ENCODE peak calls at places on chromosomes 3 and 15, in nine cellular contexts. One of them, this sample, is unnamed.

GRCh38 chr15:91853968-91854943 is 748 bp downstream of the SLCO3A1 start:
- DNase-seq in WTC11: peak
- DNase-seq in retinal pigment epithelial cell: no peak
- DNase-seq in neural progenitor cell: peak
- DNase-seq in astrocyte of the spinal cord: peak
- DNase-seq in sigmoid colon: peak
- DNase-seq in adrenal gland: peak
- DNase-seq in stomach: peak
- DNase-seq in fibroblast of lung: peak
- DNase-seq in this sample: no peak

GRCh38 chr3:141151439-141151838 is 80.2 kb upstream of the PXYLP1 start:
- DNase-seq in adrenal gland: no peak
- DNase-seq in neural progenitor cell: no peak
- DNase-seq in retinal pigment epithelial cell: no peak
- DNase-seq in WTC11: no peak
- DNase-seq in fibroblast of lung: peak
- DNase-seq in astrocyte of the spinal cord: no peak
- DNase-seq in sigmoid colon: no peak
- DNase-seq in stomach: no peak
- DNase-seq in this sample: no peak

GRCh38 chr15:74144153-74144775 is 13.9 kb downstream of the ISLR2 start:
- DNase-seq in astrocyte of the spinal cord: no peak
- DNase-seq in stomach: no peak
- DNase-seq in fibroblast of lung: peak
- DNase-seq in retinal pigment epithelial cell: no peak
- DNase-seq in neural progenitor cell: no peak
- DNase-seq in sigmoid colon: no peak
- DNase-seq in adrenal gland: no peak
- DNase-seq in WTC11: no peak
- DNase-seq in this sample: no peak

GRCh38 chr3:191328963-191329653 is at the start of gene CCDC50:
- DNase-seq in stomach: peak
- DNase-seq in retinal pigment epithelial cell: no peak
- DNase-seq in adrenal gland: peak
- DNase-seq in sigmoid colon: peak
- DNase-seq in neural progenitor cell: peak
- DNase-seq in astrocyte of the spinal cord: peak
- DNase-seq in fibroblast of lung: peak
- DNase-seq in WTC11: peak
- DNase-seq in this sample: no peak

GRCh38 chr15:66774001-66774814 is 72.2 kb downstream of the SMAD6 start:
- DNase-seq in stomach: peak
- DNase-seq in adrenal gland: peak
- DNase-seq in retinal pigment epithelial cell: no peak
- DNase-seq in astrocyte of the spinal cord: peak
- DNase-seq in neural progenitor cell: peak
- DNase-seq in fibroblast of lung: peak
- DNase-seq in WTC11: peak
- DNase-seq in sigmoid colon: peak
- DNase-seq in this sample: no peak

GRCh38 chr15:73190189-73190601 is 137.9 kb downstream of the NEO1 start:
- DNase-seq in neural progenitor cell: no peak
- DNase-seq in fibroblast of lung: peak
- DNase-seq in astrocyte of the spinal cord: peak
- DNase-seq in adrenal gland: no peak
- DNase-seq in WTC11: no peak
- DNase-seq in stomach: no peak
- DNase-seq in sigmoid colon: no peak
- DNase-seq in retinal pigment epithelial cell: no peak
- DNase-seq in this sample: no peak

GRCh38 chr3:153127788-153128187 is 34.2 kb upstream of the RAP2B start:
- DNase-seq in sigmoid colon: no peak
- DNase-seq in astrocyte of the spinal cord: no peak
- DNase-seq in adrenal gland: no peak
- DNase-seq in stomach: no peak
- DNase-seq in neural progenitor cell: no peak
- DNase-seq in retinal pigment epithelial cell: no peak
- DNase-seq in WTC11: no peak
- DNase-seq in fibroblast of lung: peak
- DNase-seq in this sample: no peak

GRCh38 chr3:60146121-60146520 is 1096.3 kb upstream of the CFAP20DC start:
- DNase-seq in adrenal gland: no peak
- DNase-seq in retinal pigment epithelial cell: no peak
- DNase-seq in WTC11: no peak
- DNase-seq in sigmoid colon: no peak
- DNase-seq in fibroblast of lung: no peak
- DNase-seq in astrocyte of the spinal cord: no peak
- DNase-seq in stomach: no peak
- DNase-seq in neural progenitor cell: peak
- DNase-seq in this sample: no peak

GRCh38 chr15:36332301-36332700 is 247.1 kb upstream of the CDIN1 start:
- DNase-seq in astrocyte of the spinal cord: peak
- DNase-seq in retinal pigment epithelial cell: no peak
- DNase-seq in WTC11: no peak
- DNase-seq in fibroblast of lung: peak
- DNase-seq in stomach: no peak
- DNase-seq in adrenal gland: no peak
- DNase-seq in sigmoid colon: no peak
- DNase-seq in neural progenitor cell: no peak
- DNase-seq in this sample: no peak

GRCh38 chr3:132773071-132773619 is 50.9 kb upstream of the NPHP3 start:
- DNase-seq in stomach: no peak
- DNase-seq in astrocyte of the spinal cord: peak
- DNase-seq in WTC11: no peak
- DNase-seq in neural progenitor cell: peak
- DNase-seq in retinal pigment epithelial cell: no peak
- DNase-seq in sigmoid colon: no peak
- DNase-seq in adrenal gland: no peak
- DNase-seq in fibroblast of lung: peak
- DNase-seq in this sample: peak

GRCh38 chr15:50463423-50464358 is 39.5 kb downstream of the USP8 start:
- DNase-seq in stomach: no peak
- DNase-seq in astrocyte of the spinal cord: peak
- DNase-seq in WTC11: no peak
- DNase-seq in neural progenitor cell: no peak
- DNase-seq in adrenal gland: no peak
- DNase-seq in fibroblast of lung: peak
- DNase-seq in retinal pigment epithelial cell: no peak
- DNase-seq in sigmoid colon: no peak
- DNase-seq in this sample: no peak

GRCh38 chr3:126659915-126660886 is 5.3 kb upstream of the TXNRD3 start:
- DNase-seq in neural progenitor cell: peak
- DNase-seq in WTC11: peak
- DNase-seq in adrenal gland: peak
- DNase-seq in retinal pigment epithelial cell: no peak
- DNase-seq in fibroblast of lung: no peak
- DNase-seq in stomach: no peak
- DNase-seq in sigmoid colon: peak
- DNase-seq in astrocyte of the spinal cord: no peak
- DNase-seq in this sample: no peak

GRCh38 chr3:186526256-186526606 is 17.9 kb downstream of the CRYGS start:
- DNase-seq in astrocyte of the spinal cord: no peak
- DNase-seq in WTC11: no peak
- DNase-seq in neural progenitor cell: no peak
- DNase-seq in stomach: no peak
- DNase-seq in retinal pigment epithelial cell: no peak
- DNase-seq in sigmoid colon: no peak
- DNase-seq in fibroblast of lung: no peak
- DNase-seq in adrenal gland: no peak
- DNase-seq in this sample: no peak

GRCh38 chr3:75294124-75294523 is 370.0 kb upstream of the FRG2C start:
- DNase-seq in WTC11: peak
- DNase-seq in adrenal gland: peak
- DNase-seq in sigmoid colon: peak
- DNase-seq in astrocyte of the spinal cord: peak
- DNase-seq in neural progenitor cell: peak
- DNase-seq in stomach: peak
- DNase-seq in fibroblast of lung: peak
- DNase-seq in retinal pigment epithelial cell: no peak
- DNase-seq in this sample: no peak

GRCh38 chr15:79965836-79966630 is 5.0 kb downstream of the BCL2A1 start:
- DNase-seq in adrenal gland: no peak
- DNase-seq in WTC11: no peak
- DNase-seq in astrocyte of the spinal cord: no peak
- DNase-seq in fibroblast of lung: peak
- DNase-seq in neural progenitor cell: no peak
- DNase-seq in retinal pigment epithelial cell: no peak
- DNase-seq in stomach: no peak
- DNase-seq in sigmoid colon: no peak
- DNase-seq in this sample: no peak

GRCh38 chr15:31398677-31399260 is 72.1 kb downstream of the KLF13 start:
- DNase-seq in stomach: no peak
- DNase-seq in astrocyte of the spinal cord: no peak
- DNase-seq in neural progenitor cell: no peak
- DNase-seq in fibroblast of lung: no peak
- DNase-seq in sigmoid colon: peak
- DNase-seq in retinal pigment epithelial cell: no peak
- DNase-seq in adrenal gland: no peak
- DNase-seq in WTC11: no peak
- DNase-seq in this sample: no peak

GRCh38 chr15:31400222-31400927 is 73.7 kb downstream of the KLF13 start:
- DNase-seq in retinal pigment epithelial cell: no peak
- DNase-seq in WTC11: no peak
- DNase-seq in neural progenitor cell: no peak
- DNase-seq in stomach: no peak
- DNase-seq in sigmoid colon: no peak
- DNase-seq in fibroblast of lung: no peak
- DNase-seq in astrocyte of the spinal cord: no peak
- DNase-seq in adrenal gland: no peak
- DNase-seq in this sample: no peak

GRCh38 chr15:31399544-31400171 is 73.0 kb downstream of the KLF13 start:
- DNase-seq in adrenal gland: no peak
- DNase-seq in WTC11: no peak
- DNase-seq in fibroblast of lung: peak
- DNase-seq in stomach: no peak
- DNase-seq in astrocyte of the spinal cord: peak
- DNase-seq in neural progenitor cell: no peak
- DNase-seq in sigmoid colon: peak
- DNase-seq in retinal pigment epithelial cell: no peak
- DNase-seq in this sample: no peak

GRCh38 chr15:31397851-31398661 is 71.4 kb downstream of the KLF13 start:
- DNase-seq in sigmoid colon: no peak
- DNase-seq in neural progenitor cell: no peak
- DNase-seq in fibroblast of lung: no peak
- DNase-seq in astrocyte of the spinal cord: no peak
- DNase-seq in retinal pigment epithelial cell: no peak
- DNase-seq in adrenal gland: no peak
- DNase-seq in WTC11: no peak
- DNase-seq in stomach: no peak
- DNase-seq in this sample: no peak

GRCh38 chr15:31396881-31397560 is 70.4 kb downstream of the KLF13 start:
- DNase-seq in neural progenitor cell: peak
- DNase-seq in adrenal gland: peak
- DNase-seq in stomach: peak
- DNase-seq in retinal pigment epithelial cell: peak
- DNase-seq in WTC11: peak
- DNase-seq in fibroblast of lung: peak
- DNase-seq in astrocyte of the spinal cord: no peak
- DNase-seq in sigmoid colon: peak
- DNase-seq in this sample: no peak
- TF ChIP-seq CTCF in neural progenitor cell: peak
- TF ChIP-seq CTCF in adrenal gland: no peak
- TF ChIP-seq CTCF in stomach: peak
- TF ChIP-seq CTCF in retinal pigment epithelial cell: no peak
- TF ChIP-seq CTCF in WTC11: no peak
- TF ChIP-seq CTCF in fibroblast of lung: no peak
- TF ChIP-seq CTCF in astrocyte of the spinal cord: no peak
- TF ChIP-seq CTCF in sigmoid colon: no peak
- TF ChIP-seq CTCF in this sample: no peak

GRCh38 chr3:99172736-99173657 is 271.5 kb upstream of the DCBLD2 start:
- DNase-seq in WTC11: peak
- DNase-seq in astrocyte of the spinal cord: peak
- DNase-seq in stomach: peak
- DNase-seq in adrenal gland: peak
- DNase-seq in fibroblast of lung: peak
- DNase-seq in sigmoid colon: no peak
- DNase-seq in retinal pigment epithelial cell: peak
- DNase-seq in neural progenitor cell: peak
- DNase-seq in this sample: peak
- TF ChIP-seq CTCF in WTC11: peak
- TF ChIP-seq CTCF in astrocyte of the spinal cord: peak
- TF ChIP-seq CTCF in stomach: peak
- TF ChIP-seq CTCF in adrenal gland: peak
- TF ChIP-seq CTCF in fibroblast of lung: peak
- TF ChIP-seq CTCF in sigmoid colon: no peak
- TF ChIP-seq CTCF in retinal pigment epithelial cell: peak
- TF ChIP-seq CTCF in neural progenitor cell: peak
- TF ChIP-seq CTCF in this sample: peak

GRCh38 chr3:189687475-189687874 is 56.3 kb downstream of the TP63 start:
- DNase-seq in astrocyte of the spinal cord: no peak
- DNase-seq in neural progenitor cell: peak
- DNase-seq in stomach: no peak
- DNase-seq in retinal pigment epithelial cell: no peak
- DNase-seq in WTC11: no peak
- DNase-seq in adrenal gland: no peak
- DNase-seq in fibroblast of lung: no peak
- DNase-seq in sigmoid colon: no peak
- DNase-seq in this sample: no peak
- TF ChIP-seq CTCF in astrocyte of the spinal cord: no peak
- TF ChIP-seq CTCF in neural progenitor cell: peak
- TF ChIP-seq CTCF in stomach: no peak
- TF ChIP-seq CTCF in retinal pigment epithelial cell: no peak
- TF ChIP-seq CTCF in WTC11: no peak
- TF ChIP-seq CTCF in adrenal gland: no peak
- TF ChIP-seq CTCF in fibroblast of lung: no peak
- TF ChIP-seq CTCF in sigmoid colon: no peak
- TF ChIP-seq CTCF in this sample: no peak

DNA sequence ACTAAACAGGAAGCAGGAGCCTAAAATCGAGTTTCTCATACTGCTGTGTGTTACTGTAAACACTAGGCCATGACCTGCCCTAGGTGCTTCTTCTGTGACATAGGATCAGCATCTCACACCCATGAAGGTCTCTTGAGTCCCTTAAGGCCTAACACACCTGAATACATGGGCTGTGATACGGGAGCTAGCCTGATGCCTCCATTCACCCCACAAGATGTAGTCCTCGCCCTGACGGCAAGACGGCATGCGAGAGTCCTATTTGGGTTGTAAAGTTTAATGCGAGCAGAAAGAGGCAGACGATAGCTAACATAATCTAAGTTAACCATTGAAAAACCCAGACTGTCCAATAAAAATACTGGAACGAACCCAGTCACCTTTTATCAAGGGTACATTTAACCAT is 241.1 kb upstream of the ICE2 start:
- DNase-seq in neural progenitor cell: no peak
- DNase-seq in astrocyte of the spinal cord: no peak
- DNase-seq in adrenal gland: no peak
- DNase-seq in sigmoid colon: no peak
- DNase-seq in WTC11: no peak
- DNase-seq in retinal pigment epithelial cell: no peak
- DNase-seq in stomach: no peak
- DNase-seq in fibroblast of lung: no peak
- DNase-seq in this sample: no peak
- TF ChIP-seq CTCF in neural progenitor cell: no peak
- TF ChIP-seq CTCF in astrocyte of the spinal cord: no peak
- TF ChIP-seq CTCF in adrenal gland: no peak
- TF ChIP-seq CTCF in sigmoid colon: no peak
- TF ChIP-seq CTCF in WTC11: no peak
- TF ChIP-seq CTCF in retinal pigment epithelial cell: no peak
- TF ChIP-seq CTCF in stomach: no peak
- TF ChIP-seq CTCF in fibroblast of lung: no peak
- TF ChIP-seq CTCF in this sample: no peak

This sample was measured in kidney epithelial cell.